ENCODE peak calls at places on chromosomes 13 and 19, in four cellular contexts. M, Q, U and D are unnamed samples.

GRCh38 chr19:1268392-1269064 is 604 bp upstream of the CIRBP start:
- DNase-seq in U (no peak), M (no peak), Q (peak; percentile 53), D (no peak)

GRCh38 chr19:40217921-40218890 is at the start of gene TTC9B:
- DNase-seq in M (peak; percentile 81), Q (no peak), U (no peak), D (peak; percentile 80)

GRCh38 chr19:16944626-16945363 is 56.0 kb downstream of the F2RL3 start:
- DNase-seq in Q (no peak), U (peak; percentile 50), M (no peak), D (peak; percentile 5)

GRCh38 chr13:30869491-30869890 is 36.6 kb upstream of the MEDAG start:
- DNase-seq in U (no peak), Q (peak; percentile 56), M (no peak), D (peak; percentile 69)

GRCh38 chr13:51728972-51729371 is 75.0 kb downstream of the DHRS12 start:
- DNase-seq in Q (no peak), M (no peak), U (no peak), D (peak; percentile 61)

GRCh38 chr19:45515807-45516401 is 8.6 kb downstream of the VASP start:
- DNase-seq in Q (no peak), U (no peak), M (no peak), D (no peak)

GRCh38 chr19:1421958-1422305 is 14.5 kb downstream of the DAZAP1 start:
- DNase-seq in Q (no peak), U (no peak), M (no peak), D (no peak)

GRCh38 chr13:113887700-113888201 is 23.9 kb upstream of the GAS6 start:
- DNase-seq in U (no peak), Q (no peak), M (no peak), D (no peak)

GRCh38 chr19:17778621-17779280 is 16.2 kb upstream of the B3GNT3 start:
- DNase-seq in Q (no peak), U (no peak), M (peak; percentile 31), D (no peak)

GRCh38 chr19:1875646-1876493 is 9.4 kb downstream of the ABHD17A start:
- DNase-seq in M (peak; percentile 92), Q (peak; percentile 96), U (peak; percentile 87), D (peak; percentile 93)

GRCh38 chr19:21841081-21841783 is 5.2 kb upstream of the ZNF43 start:
- DNase-seq in Q (no peak), U (no peak), M (no peak), D (no peak)

GRCh38 chr13:49020940-49021548 is 45.3 kb downstream of the FNDC3A start:
- DNase-seq in U (no peak), M (no peak), Q (no peak), D (no peak)

GRCh38 chr13:44698076-44698475 is 121.9 kb upstream of the TSC22D1 start:
- DNase-seq in M (no peak), Q (no peak), U (peak; percentile 58), D (no peak)

GRCh38 chr19:46180701-46181385 is 32.8 kb downstream of the IGFL2 start:
- DNase-seq in Q (no peak), M (no peak), U (no peak), D (peak; percentile 50)

GRCh38 chr19:56201973-56202372 is at the start of gene ZSCAN5C:
- DNase-seq in Q (no peak), M (no peak), U (no peak), D (no peak)

GRCh38 chr13:110885516-110885915 is 29.4 kb downstream of the ANKRD10 start:
- DNase-seq in U (no peak), M (no peak), Q (no peak), D (no peak)

GRCh38 chr19:43551399-43552197 is 18.6 kb downstream of the ZNF575 start:
- DNase-seq in U (no peak), M (no peak), Q (no peak), D (no peak)

GRCh38 chr13:21511841-21512240 is 52.7 kb upstream of the ZDHHC20 start:
- DNase-seq in Q (no peak), U (no peak), M (no peak), D (peak; percentile 15)

GRCh38 chr19:17035842-17036424 is 9.3 kb upstream of the CPAMD8 start:
- DNase-seq in M (no peak), U (no peak), Q (no peak), D (no peak)

GRCh38 chr13:49549289-49549688 is 36.1 kb downstream of the RCBTB1 start:
- DNase-seq in M (no peak), Q (no peak), U (no peak), D (no peak)

GRCh38 chr19:1774999-1775772 is 21.9 kb downstream of the ONECUT3 start:
- DNase-seq in U (no peak), Q (no peak), M (no peak), D (peak; percentile 57)

GRCh38 chr13:34808649-34809048 is 133.4 kb upstream of the NBEA start:
- DNase-seq in M (no peak), U (no peak), Q (no peak), D (no peak)

GRCh38 chr19:53977991-53978731 is 13.3 kb upstream of the CACNG6 start:
- DNase-seq in Q (peak; percentile 59), U (peak; percentile 70), M (peak; percentile 92), D (peak; percentile 84)

GRCh38 chr19:49688531-49689132 is 762 bp upstream of the ADM5 start:
- DNase-seq in U (no peak), Q (no peak), M (no peak), D (no peak)

GRCh38 chr19:55015126-55015525 is 22.9 kb downstream of the GP6 start:
- DNase-seq in U (no peak), M (no peak), Q (no peak), D (no peak)

GRCh38 chr19:16739546-16739945 is 19.9 kb downstream of the NWD1 start:
- DNase-seq in Q (no peak), U (no peak), M (no peak), D (no peak)

GRCh38 chr19:13727798-13728197 is 36.5 kb upstream of the MRI1 start:
- DNase-seq in M (peak; percentile 32), U (no peak), Q (no peak), D (peak; percentile 56)

GRCh38 chr13:72960114-72960513 is 98.7 kb upstream of the KLF5 start:
- DNase-seq in M (no peak), Q (no peak), U (no peak), D (no peak)

GRCh38 chr19:46613525-46613924 is 11.4 kb downstream of the PTGIR start:
- DNase-seq in M (no peak), Q (peak; percentile 30), U (no peak), D (no peak)

GRCh38 chr13:29594310-29594709 is 1.2 kb downstream of the SLC7A1 start:
- DNase-seq in Q (no peak), M (peak; percentile 69), U (no peak), D (peak; percentile 71)

GRCh38 chr19:51784922-51785690 is 9.9 kb upstream of the FPR3 start:
- DNase-seq in U (peak; percentile 1), M (no peak), Q (peak; percentile 57), D (peak; percentile 39)

GRCh38 chr19:42216653-42217521 is 590 bp downstream of the DEDD2 start:
- DNase-seq in Q (peak; percentile 64), M (peak; percentile 64), U (peak; percentile 53), D (peak; percentile 55)

GRCh38 chr13:29210676-29211075 is 384.8 kb downstream of the SLC7A1 start:
- DNase-seq in M (no peak), U (no peak), Q (no peak), D (no peak)

GRCh38 chr19:36686365-36687213 is 823 bp upstream of the ZNF567 start:
- DNase-seq in M (peak; percentile 22), Q (peak; percentile 39), U (no peak), D (no peak)

GRCh38 chr19:2475018-2475701 is 767 bp upstream of the GADD45B start:
- DNase-seq in U (no peak), Q (peak; percentile 77), M (peak; percentile 70), D (peak; percentile 54)

GRCh38 chr19:21398851-21399250 is 1.9 kb downstream of the ZNF493 start:
- DNase-seq in Q (no peak), U (no peak), M (no peak), D (no peak)

GRCh38 chr13:48126944-48127814 is 32.3 kb upstream of the MED4 start:
- DNase-seq in Q (peak; percentile 84), U (peak; percentile 13), M (peak; percentile 53), D (peak; percentile 79)

GRCh38 chr19:41554902-41555301 is 21.1 kb upstream of the CEACAM21 start:
- DNase-seq in M (no peak), U (no peak), Q (no peak), D (no peak)